ENCODE peak calls at places on chromosomes 4 and X, in five cellular contexts. A, K, P, W and V are unnamed samples.

GRCh38 chr4:53541577-53542206 is 49.6 kb downstream of the LNX1 start:
- DNase-seq in A (no peak), K (no peak), P (no peak), W (no peak), V (no peak)

GRCh38 chr4:156799121-156799589 is 172.4 kb downstream of the PDGFC start:
- DNase-seq in A (no peak), K (no peak), P (no peak), W (no peak), V (no peak)

GRCh38 chr4:98358630-98359248 is 97.6 kb downstream of the RAP1GDS1 start:
- DNase-seq in A (no peak), K (no peak), P (no peak), W (no peak), V (no peak)

GRCh38 chr4:20629180-20630115 is 70.8 kb upstream of the PACRGL start:
- DNase-seq in A (no peak), K (no peak), P (no peak), W (no peak), V (no peak)

GRCh38 chr4:158810487-158811215 is 41.8 kb downstream of the FNIP2 start:
- DNase-seq in A (peak), K (no peak), P (peak), W (no peak), V (peak)

GRCh38 chrX:70525733-70526132 is 81.1 kb downstream of the DLG3 start:
- DNase-seq in A (no peak), K (no peak), P (peak), W (no peak), V (no peak)

GRCh38 chr4:183342541-183343533 is 20.6 kb upstream of the CLDN24 start:
- DNase-seq in A (peak), K (no peak), P (peak), W (peak), V (no peak)

GRCh38 chrX:139974496-139974895 is 9.2 kb upstream of the CXorf66 start:
- DNase-seq in A (no peak), K (no peak), P (no peak), W (no peak), V (no peak)

GRCh38 chr4:88318751-88319350 is 34.5 kb upstream of the PPM1K start:
- DNase-seq in A (no peak), K (no peak), P (no peak), W (no peak), V (no peak)

GRCh38 chr4:184115399-184115798 is 102.3 kb downstream of the ENPP6 start:
- DNase-seq in A (no peak), K (no peak), P (no peak), W (no peak), V (no peak)

GRCh38 chr4:187236491-187236890 is 512.8 kb upstream of the FAT1 start:
- DNase-seq in A (peak), K (no peak), P (no peak), W (no peak), V (no peak)

GRCh38 chr4:184364100-184364921 is 110.0 kb downstream of the IRF2 start:
- DNase-seq in A (peak), K (no peak), P (no peak), W (peak), V (no peak)

GRCh38 chrX:50941638-50942037 is 31.1 kb downstream of the BMP15 start:
- DNase-seq in A (no peak), K (no peak), P (no peak), W (no peak), V (no peak)